ENCODE peak calls at places on chromosomes 13 and 19, in eight cellular contexts. I, W, K, Q, P, N, S and V are unnamed samples.
A peak's percentile ranks its signal among the peaks of the same experiment; 100 is the strongest.

GRCh38 chr19:32257326-32258073 is 87.9 kb upstream of the ZNF507 start:
- DNase-seq in I (no peak), W (no peak), K (no peak), Q (no peak), P (no peak), N (no peak), S (no peak), V (no peak)

GRCh38 chr19:4058696-4059492 is 7.8 kb downstream of the ZBTB7A start:
- DNase-seq in I (no peak), W (no peak), K (no peak), Q (no peak), P (peak; percentile 70), N (peak; percentile 48), S (no peak), V (no peak)

GRCh38 chr19:15935167-15935702 is 906 bp upstream of the CYP4F11 start:
- DNase-seq in I (no peak), W (no peak), K (no peak), Q (no peak), P (no peak), N (no peak), S (no peak), V (no peak)

GRCh38 chr19:4327252-4327876 is 11.3 kb downstream of the STAP2 start:
- DNase-seq in I (peak; percentile 95), W (peak; percentile 66), K (peak; percentile 85), Q (peak; percentile 56), P (peak; percentile 90), N (peak; percentile 94), S (no peak), V (peak; percentile 77)

GRCh38 chr19:41555752-41556151 is 20.2 kb upstream of the CEACAM21 start:
- DNase-seq in I (no peak), W (no peak), K (no peak), Q (no peak), P (no peak), N (no peak), S (no peak), V (no peak)

GRCh38 chr19:6577410-6578125 is 13.4 kb downstream of the CD70 start:
- DNase-seq in I (no peak), W (no peak), K (no peak), Q (no peak), P (no peak), N (no peak), S (no peak), V (no peak)

GRCh38 chr19:351976-352625 is 7.5 kb upstream of the MIER2 start:
- DNase-seq in I (no peak), W (no peak), K (no peak), Q (no peak), P (peak; percentile 23), N (no peak), S (no peak), V (no peak)

GRCh38 chr19:12772323-12772722 is 3.0 kb downstream of the HOOK2 start:
- DNase-seq in I (no peak), W (no peak), K (no peak), Q (no peak), P (peak; percentile 78), N (no peak), S (no peak), V (no peak)

GRCh38 chr13:94382960-94383359 is 96.5 kb downstream of the DCT start:
- DNase-seq in I (no peak), W (no peak), K (no peak), Q (no peak), P (no peak), N (no peak), S (no peak), V (no peak)

GRCh38 chr13:113162783-113163685 is 4.6 kb downstream of the PROZ start:
- DNase-seq in I (no peak), W (no peak), K (no peak), Q (no peak), P (no peak), N (no peak), S (no peak), V (no peak)

GRCh38 chr13:109974354-109974753 is 188.0 kb upstream of the IRS2 start:
- DNase-seq in I (no peak), W (no peak), K (no peak), Q (peak; percentile 14), P (no peak), N (no peak), S (no peak), V (no peak)

GRCh38 chr13:37597477-37597876 is 1.1 kb downstream of the POSTN start:
- DNase-seq in I (no peak), W (no peak), K (no peak), Q (no peak), P (no peak), N (no peak), S (no peak), V (no peak)

GRCh38 chr19:13864223-13864512 is 12.8 kb upstream of the NANOS3 start:
- DNase-seq in I (no peak), W (no peak), K (no peak), Q (no peak), P (peak; percentile 51), N (no peak), S (no peak), V (no peak)

GRCh38 chr19:5953680-5954213 is 24.2 kb downstream of the RANBP3 start:
- DNase-seq in I (peak; percentile 78), W (peak; percentile 22), K (no peak), Q (no peak), P (no peak), N (no peak), S (no peak), V (no peak)

GRCh38 chr13:100392709-100393630 is 195.6 kb downstream of the GGACT start:
- DNase-seq in I (peak; percentile 97), W (no peak), K (peak; percentile 14), Q (peak; percentile 99), P (peak; percentile 62), N (peak; percentile 70), S (peak; percentile 69), V (peak; percentile 90)

GRCh38 chr13:109208522-109208921 is 577.9 kb downstream of the IRS2 start:
- DNase-seq in I (no peak), W (no peak), K (no peak), Q (no peak), P (no peak), N (no peak), S (no peak), V (no peak)

GRCh38 chr13:30376426-30377311 is 45.6 kb upstream of the UBE2L5 start:
- DNase-seq in I (no peak), W (peak; percentile 79), K (no peak), Q (no peak), P (no peak), N (no peak), S (no peak), V (no peak)

GRCh38 chr19:17686027-17686511 is 2.1 kb downstream of the UNC13A start:
- DNase-seq in I (peak; percentile 75), W (no peak), K (no peak), Q (peak; percentile 42), P (no peak), N (no peak), S (no peak), V (no peak)
- H3K4me3 ChIP-seq in I (no peak overlapping the region), W (no peak overlapping the region), K (peak overlapping the region; percentile 66), Q (no peak overlapping the region), P (peak overlapping the region; percentile 32), N (no peak overlapping the region), S (peak overlapping the region; percentile 63), V (no peak overlapping the region)

GRCh38 chr19:49155830-49156346 is 692 bp upstream of the HRC start:
- DNase-seq in I (no peak), W (no peak), K (no peak), Q (no peak), P (peak; percentile 93), N (no peak), S (no peak), V (no peak)

GRCh38 chr19:49154279-49154678 is 917 bp downstream of the HRC start:
- DNase-seq in I (no peak), W (no peak), K (no peak), Q (no peak), P (no peak), N (no peak), S (no peak), V (no peak)

GRCh38 chr19:49155005-49155826 is at the start of gene HRC:
- DNase-seq in I (no peak), W (no peak), K (no peak), Q (no peak), P (peak; percentile 91), N (no peak), S (no peak), V (no peak)

GRCh38 chr19:49160450-49161189 is 3.0 kb downstream of the TRPM4 start:
- DNase-seq in I (no peak), W (no peak), K (no peak), Q (no peak), P (no peak), N (no peak), S (no peak), V (no peak)

GRCh38 chr19:49157445-49158224 is at the start of gene TRPM4:
- DNase-seq in I (peak; percentile 90), W (no peak), K (peak; percentile 83), Q (peak; percentile 82), P (peak; percentile 96), N (peak; percentile 71), S (peak; percentile 63), V (peak; percentile 92)
- H3K27ac ChIP-seq in I (peak within 1 kb of the TSS; percentile 72), W (no peak within 1 kb of the TSS), K (no peak within 1 kb of the TSS), Q (peak within 1 kb of the TSS; percentile 88), P (peak within 1 kb of the TSS; percentile 90), N (no peak within 1 kb of the TSS), S (peak within 1 kb of the TSS; percentile 79), V (peak within 1 kb of the TSS; percentile 85)

GRCh38 chr19:40323705-40324104 is 24.5 kb downstream of the C19orf47 start:
- DNase-seq in I (no peak), W (no peak), K (no peak), Q (no peak), P (no peak), N (no peak), S (no peak), V (no peak)
- H3K36me3 ChIP-seq in I (no peaks in the 10 kb centered on the region), W (peaks cover 13% of the 10 kb centered on the region), K (peaks cover 57% of the 10 kb centered on the region), Q (peaks cover 38% of the 10 kb centered on the region), P (peaks cover 97% of the 10 kb centered on the region), N (no peaks in the 10 kb centered on the region), S (peaks cover 72% of the 10 kb centered on the region), V (peaks cover 23% of the 10 kb centered on the region)

DNA sequence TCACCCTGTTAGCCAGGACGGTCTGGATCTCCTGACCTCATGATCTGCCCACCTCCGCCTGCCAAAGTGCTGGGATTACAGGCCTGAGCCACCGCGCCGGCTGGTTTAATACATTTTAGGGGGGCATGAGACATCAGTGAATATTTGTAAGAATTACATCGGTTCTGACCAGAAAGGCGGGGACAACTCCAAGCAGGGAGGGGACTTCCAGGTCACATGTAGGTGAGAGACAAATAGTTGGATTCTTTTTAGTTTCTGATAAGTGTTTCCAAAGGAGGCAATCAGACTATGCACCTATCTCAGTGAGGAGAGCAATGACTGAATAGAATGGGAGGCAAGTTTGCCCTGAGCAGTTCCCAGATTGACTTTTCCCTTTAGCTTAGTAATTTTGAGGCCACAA is 3.7 kb upstream of the ZNF552 start:
- DNase-seq in I (no peak), W (no peak), K (no peak), Q (no peak), P (no peak), N (no peak), S (no peak), V (no peak)
- H3K4me3 ChIP-seq in I (no peak overlapping the region), W (no peak overlapping the region), K (no peak overlapping the region), Q (no peak overlapping the region), P (no peak overlapping the region), N (no peak overlapping the region), S (no peak overlapping the region), V (no peak overlapping the region)